ENCODE peak calls at places on chromosomes 2 and 18, in four cellular contexts. S is A549, L is IMR-90, H is HCT116. G is an unnamed sample.

GRCh38 chr18:25739356-25739755 is 351.1 kb downstream of the SS18 start:
- DNase-seq in H (no peak), L (no peak), S (no peak), G (no peak)

GRCh38 chr2:219296142-219296541 is 13.1 kb downstream of the PTPRN start:
- DNase-seq in L (no peak), H (no peak), S (no peak), G (no peak)

GRCh38 chr18:76459687-76460350 is 35.2 kb downstream of the ZNF516 start:
- DNase-seq in H (peak), S (peak), L (peak), G (no peak)

GRCh38 chr2:101972621-101973434 is 18.9 kb upstream of the IL1R2 start:
- DNase-seq in H (no peak), S (no peak), L (peak), G (no peak)

GRCh38 chr18:54769526-54770464 is 58.5 kb upstream of the RAB27B start:
- DNase-seq in L (peak), H (no peak), S (no peak), G (no peak)

GRCh38 chr2:142786922-142787702 is 90.4 kb upstream of the KYNU start:
- DNase-seq in L (no peak), H (no peak), S (no peak), G (no peak)

GRCh38 chr2:218655751-218656150 is 3.7 kb downstream of the ZNF142 start:
- DNase-seq in L (no peak), H (no peak), S (no peak), G (no peak)

GRCh38 chr2:181072486-181072885 is 92.1 kb downstream of the UBE2E3 start:
- DNase-seq in H (no peak), L (peak), S (no peak), G (no peak)

GRCh38 chr2:224023188-224023587 is 15.9 kb downstream of the SERPINE2 start:
- DNase-seq in H (no peak), L (peak), S (peak), G (no peak)

GRCh38 chr2:119012345-119013301 is 70.6 kb downstream of the MARCO start:
- DNase-seq in H (no peak), L (no peak), S (no peak), G (no peak)

GRCh38 chr2:216911886-216912285 is 52.0 kb upstream of the TNP1 start:
- DNase-seq in L (peak), S (no peak), H (no peak), G (no peak)

GRCh38 chr2:43123056-43123455 is 103.3 kb downstream of the ZFP36L2 start:
- DNase-seq in L (no peak), S (no peak), H (no peak), G (no peak)

GRCh38 chr2:219041252-219041651 is at the start of gene CFAP65:
- DNase-seq in S (peak), L (peak), H (peak), G (no peak)

GRCh38 chr2:84022810-84023431 is 436.2 kb downstream of the SUCLG1 start:
- DNase-seq in H (peak), L (peak), S (peak), G (peak)

GRCh38 chr2:69298261-69298660 is 88.8 kb downstream of the GFPT1 start:
- DNase-seq in S (peak), L (peak), H (no peak), G (no peak)

GRCh38 chr18:61882296-61883004 is 10.4 kb downstream of the RNF152 start:
- DNase-seq in H (no peak), S (no peak), L (peak), G (no peak)

GRCh38 chr18:75472906-75473305 is 45.4 kb upstream of the SMIM21 start:
- DNase-seq in L (no peak), H (no peak), S (no peak), G (no peak)

GRCh38 chr2:239143858-239144712 is 256.7 kb downstream of the HDAC4 start:
- DNase-seq in S (peak), H (peak), L (peak), G (peak)

GRCh38 chr18:76838182-76838581 is 15.8 kb downstream of the ZNF236 start:
- DNase-seq in S (no peak), L (peak), H (no peak), G (no peak)

DNA sequence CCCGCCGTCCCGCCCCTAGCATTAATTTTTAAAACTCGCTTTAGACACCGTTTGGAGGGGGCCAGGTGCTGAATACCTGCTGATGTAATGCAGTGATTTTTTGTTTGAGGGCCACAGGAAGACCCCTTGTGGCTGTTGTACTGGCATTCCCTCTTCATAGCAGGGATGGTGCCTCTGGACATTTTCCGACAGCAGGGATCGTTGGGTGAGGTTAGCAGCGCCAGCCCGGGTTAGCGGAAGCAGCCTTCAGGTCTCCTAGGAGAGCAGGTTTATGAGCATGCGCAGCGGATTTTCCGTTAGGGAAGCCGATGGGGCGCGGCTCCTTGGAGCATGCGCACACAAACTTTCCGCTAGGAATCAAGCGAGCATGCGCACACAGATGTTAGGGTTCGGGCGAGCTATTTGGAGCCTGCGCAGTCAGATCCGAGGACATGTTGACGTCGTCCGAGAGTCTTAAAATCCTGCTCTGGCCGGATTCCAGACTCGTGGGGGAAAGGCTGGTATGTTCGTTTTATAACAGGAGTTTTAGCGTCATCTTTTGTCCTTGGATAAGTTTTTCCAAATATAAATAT is 17.2 kb upstream of the C2orf74 start:
- DNase-seq in S (peak), L (peak), H (no peak), G (peak)
- TF ChIP-seq POLR2A in S (peak), L (peak), H (no peak), G (peak)

GRCh38 chr2:45833968-45834344 is 182.5 kb downstream of the PRKCE start:
- DNase-seq in S (no peak), L (no peak), H (no peak), G (no peak)
- TF ChIP-seq POLR2A in S (no peak), L (no peak), H (no peak), G (no peak)

DNA sequence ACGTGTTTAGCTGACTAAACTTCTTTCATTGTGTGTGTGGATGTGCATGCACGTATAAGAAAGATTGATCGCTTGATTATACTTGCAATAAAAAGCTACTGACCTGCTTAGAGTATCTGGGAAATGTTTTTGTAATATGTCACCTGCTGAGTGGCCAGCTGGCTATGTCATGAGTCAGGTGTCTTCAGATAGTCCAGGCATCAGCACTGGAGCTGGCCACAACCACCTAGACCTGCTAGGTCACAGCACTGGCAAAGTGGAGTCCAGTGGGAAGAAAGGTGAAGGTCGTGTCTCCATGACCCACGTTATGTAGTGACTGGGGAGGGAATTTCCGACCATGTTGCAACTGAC is 147.0 kb downstream of the ESCO1 start:
- DNase-seq in L (no peak), S (no peak), H (no peak), G (no peak)
- TF ChIP-seq POLR2A in L (no peak), S (no peak), H (no peak), G (no peak)

GRCh38 chr2:74002515-74003391 is 18.0 kb downstream of the TET3 start:
- DNase-seq in L (peak), H (no peak), S (peak), G (peak)
- TF ChIP-seq POLR2A in L (peak), H (no peak), S (no peak), G (peak)

GRCh38 chr2:230949966-230950832 is 25.2 kb upstream of the GPR55 start:
- DNase-seq in L (no peak), H (no peak), S (no peak), G (no peak)

GRCh38 chr2:230947235-230947576 is 22.2 kb upstream of the GPR55 start:
- DNase-seq in S (no peak), L (no peak), H (no peak), G (no peak)

GRCh38 chr2:230946429-230947234 is 21.6 kb upstream of the GPR55 start:
- DNase-seq in L (no peak), H (no peak), S (no peak), G (no peak)

GRCh38 chr2:230950833-230951339 is 25.8 kb upstream of the GPR55 start:
- DNase-seq in S (no peak), L (no peak), H (no peak), G (no peak)

DNA sequence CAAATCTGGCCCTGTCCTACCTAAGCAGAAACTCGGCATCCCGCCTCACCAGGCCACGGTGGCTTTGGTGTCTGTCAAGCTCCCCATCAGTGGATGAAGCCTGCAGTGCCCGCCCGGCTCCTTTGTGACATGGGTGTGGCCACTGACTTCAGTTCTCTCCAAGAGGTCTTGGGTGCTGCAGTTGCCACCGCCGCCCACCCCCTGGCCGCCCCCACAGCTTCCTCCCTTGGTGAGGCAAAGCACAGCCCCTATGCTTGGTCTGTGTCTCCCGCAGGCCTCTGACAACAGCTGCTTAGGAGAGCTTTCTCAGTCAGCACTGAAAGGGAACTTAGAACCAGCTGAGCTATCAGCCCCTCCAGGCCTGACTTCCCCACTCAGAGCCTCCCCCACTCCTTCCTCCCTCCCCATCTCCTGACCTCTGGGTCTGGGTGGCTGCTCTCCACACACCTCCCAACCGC is 22.9 kb upstream of the GPR55 start:
- DNase-seq in H (no peak), L (no peak), S (no peak), G (no peak)
- TF ChIP-seq POLR2A in H (no peak), L (no peak), S (no peak), G (no peak)

GRCh38 chr2:190408538-190409271 is 550 bp downstream of the MFSD6 start:
- DNase-seq in S (peak), L (no peak), H (peak), G (peak)
- TF ChIP-seq POLR2A in S (peak), L (no peak), H (no peak), G (peak)